ENCODE peak calls at places on chromosomes 4 and X, in five cellular contexts. I is left ventricle myocardium inferior, R is stomach, V is kidney epithelial cell, Q is brain microvascular endothelial cell. L is an unnamed sample. For H3K36me3, the result is how much of the 10 kb centered on the place peaks cover.

GRCh38 chr4:14023036-14023435 is 395.5 kb upstream of the BOD1L1 start:
- DNase-seq in I (no peak), R (no peak), V (no peak), Q (peak), L (peak)

GRCh38 chrX:11755724-11756123 is 2.3 kb upstream of the MSL3 start:
- DNase-seq in I (no peak), R (no peak), V (no peak), Q (no peak), L (no peak)

GRCh38 chr4:42655921-42656735 is 777 bp downstream of the ATP8A1 start:
- DNase-seq in I (peak), R (peak), V (no peak), Q (no peak), L (peak)

GRCh38 chr4:163816494-163816893 is 322.0 kb downstream of the TMA16 start:
- DNase-seq in I (no peak), R (no peak), V (no peak), Q (no peak), L (no peak)

GRCh38 chr4:102344520-102344954 is 745 bp downstream of the SLC39A8 start:
- DNase-seq in I (peak), R (peak), V (no peak), Q (peak), L (peak)

GRCh38 chr4:3791910-3792542 is 25.8 kb downstream of the ADRA2C start:
- DNase-seq in I (peak), R (peak), V (no peak), Q (peak), L (no peak)

GRCh38 chr4:73870778-73871177 is 1.6 kb downstream of the CXCL1 start:
- DNase-seq in I (no peak), R (no peak), V (no peak), Q (no peak), L (no peak)

GRCh38 chr4:167290684-167291083 is 56.4 kb upstream of the SPOCK3 start:
- DNase-seq in I (no peak), R (no peak), V (peak), Q (no peak), L (no peak)

GRCh38 chr4:21921526-21922180 is 26.9 kb downstream of the KCNIP4 start:
- DNase-seq in I (no peak), R (no peak), V (no peak), Q (no peak), L (no peak)

GRCh38 chrX:103780701-103781402 is 4.2 kb downstream of the PLP1 start:
- DNase-seq in I (no peak), R (no peak), V (no peak), Q (no peak), L (no peak)

GRCh38 chr4:16264798-16265197 is 38.5 kb upstream of the TAPT1 start:
- DNase-seq in I (no peak), R (no peak), V (no peak), Q (peak), L (no peak)

GRCh38 chr4:23957465-23957864 is 67.6 kb upstream of the PPARGC1A start:
- DNase-seq in I (no peak), R (no peak), V (no peak), Q (no peak), L (no peak)

GRCh38 chr4:83582289-83582756 is 46.4 kb downstream of the GPAT3 start:
- DNase-seq in I (no peak), R (peak), V (no peak), Q (no peak), L (no peak)

GRCh38 chrX:40244980-40245379 is 147.2 kb upstream of the BCOR start:
- DNase-seq in I (no peak), R (no peak), V (no peak), Q (peak), L (no peak)

GRCh38 chr4:165208741-165209388 is 1.5 kb downstream of the KLHL2 start:
- DNase-seq in I (no peak), R (no peak), V (no peak), Q (no peak), L (peak)

GRCh38 chrX:23035493-23035892 is 35.7 kb downstream of the DDX53 start:
- DNase-seq in I (no peak), R (no peak), V (no peak), Q (no peak), L (no peak)

GRCh38 chr4:105946771-105947170 is 51.5 kb downstream of the NPNT start:
- DNase-seq in I (no peak), R (no peak), V (no peak), Q (no peak), L (no peak)

GRCh38 chrX:70166601-70167590 is 10.4 kb upstream of the DGAT2L6 start:
- DNase-seq in I (no peak), R (no peak), V (peak), Q (peak), L (peak)

GRCh38 chr4:24054910-24055309 is 165.1 kb upstream of the PPARGC1A start:
- DNase-seq in I (no peak), R (no peak), V (no peak), Q (no peak), L (no peak)

GRCh38 chr4:48490680-48491513 is 845 bp downstream of the ZAR1 start:
- DNase-seq in I (no peak), R (no peak), V (no peak), Q (no peak), L (peak)

GRCh38 chr4:122131562-122132157 is 20.5 kb upstream of the BLTP1 start:
- DNase-seq in I (no peak), R (no peak), V (no peak), Q (no peak), L (no peak)

GRCh38 chr4:66921433-66921832 is 623.9 kb downstream of the CENPC start:
- DNase-seq in I (no peak), R (no peak), V (no peak), Q (no peak), L (no peak)

GRCh38 chr4:21012851-21013331 is 312.6 kb downstream of the PACRGL start:
- DNase-seq in I (no peak), R (no peak), V (no peak), Q (no peak), L (no peak)

GRCh38 chrX:143788265-143788664 is 67.7 kb upstream of the SPANXN2 start:
- DNase-seq in I (no peak), R (no peak), V (no peak), Q (peak), L (no peak)

GRCh38 chr4:113394730-113395530 is 345.5 kb downstream of the ANK2 start:
- DNase-seq in I (no peak), R (peak), V (no peak), Q (peak), L (no peak)
- H3K4me3 ChIP-seq in I (no peak), R (no peak), V (no peak), Q (no peak), L (no peak)

GRCh38 chrX:129161108-129161507 is 362.2 kb downstream of the SMARCA1 start:
- DNase-seq in I (no peak), R (no peak), V (no peak), Q (no peak), L (no peak)
- TF ChIP-seq CTCF in I (no peak), R (no peak), V (no peak), Q (no peak), L (no peak)

DNA sequence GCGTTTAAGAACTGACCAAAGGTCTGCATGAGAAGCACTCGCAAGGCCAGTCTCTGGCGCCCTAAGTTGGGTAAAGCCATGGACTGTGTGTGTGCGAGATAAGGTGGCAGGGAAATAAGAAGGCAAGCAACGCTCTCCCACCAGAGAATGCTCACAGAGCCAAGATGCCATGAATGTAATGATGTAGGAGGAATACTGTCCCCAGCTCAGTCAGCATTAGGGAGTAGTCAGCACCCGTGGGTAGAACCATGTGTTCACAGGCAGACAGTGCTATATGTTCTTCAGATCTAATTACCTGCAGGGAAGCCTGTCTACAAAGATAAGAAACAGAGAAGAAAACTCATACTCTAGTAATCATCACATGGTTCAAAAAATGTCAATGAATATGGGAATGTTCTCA is 68.8 kb downstream of the SEC24D start:
- DNase-seq in I (no peak), R (no peak), V (no peak), Q (no peak), L (no peak)
- H3K36me3 ChIP-seq in I (under half), R (under half), V (under half), Q (half or more), L (half or more)

GRCh38 chr4:2040391-2041233 is 18.5 kb upstream of the NAT8L start:
- DNase-seq in I (no peak), R (no peak), V (no peak), Q (no peak), L (peak)
- H3K4me3 ChIP-seq in I (peak), R (peak), V (peak), Q (peak), L (no peak)

GRCh38 chrX:124098089-124098488 is 136.6 kb downstream of the STAG2 start:
- DNase-seq in I (no peak), R (no peak), V (no peak), Q (no peak), L (peak)
- TF ChIP-seq CTCF in I (peak), R (peak), V (peak), Q (peak), L (peak)

GRCh38 chr4:143207555-143207954 is 22.8 kb downstream of the USP38 start:
- DNase-seq in I (no peak), R (no peak), V (no peak), Q (peak), L (no peak)
- H3K36me3 ChIP-seq in I (half or more), R (under half), V (under half), Q (under half), L (under half)

GRCh38 chrX:101659601-101660063 is at the start of gene ARMCX2:
- DNase-seq in I (peak), R (peak), V (peak), Q (peak), L (peak)
- H3K4me3 ChIP-seq in I (peak), R (peak), V (peak), Q (peak), L (peak)

GRCh38 chr4:57163530-57164459 is 53.6 kb upstream of the IGFBP7 start:
- DNase-seq in I (peak), R (peak), V (peak), Q (peak), L (peak)
- TF ChIP-seq CTCF in I (peak), R (peak), V (peak), Q (peak), L (peak)

GRCh38 chr4:38102942-38103604 is 142.9 kb downstream of the PTTG2 start:
- DNase-seq in I (no peak), R (no peak), V (no peak), Q (no peak), L (no peak)

GRCh38 chr4:38106886-38107514 is 146.8 kb downstream of the PTTG2 start:
- DNase-seq in I (no peak), R (no peak), V (no peak), Q (no peak), L (no peak)

GRCh38 chr4:38105475-38105874 is 145.3 kb downstream of the PTTG2 start:
- DNase-seq in I (no peak), R (no peak), V (no peak), Q (no peak), L (no peak)

GRCh38 chr4:38109370-38109769 is 149.2 kb downstream of the PTTG2 start:
- DNase-seq in I (no peak), R (no peak), V (no peak), Q (no peak), L (no peak)

GRCh38 chr4:38106301-38106700 is 146.1 kb downstream of the PTTG2 start:
- DNase-seq in I (no peak), R (no peak), V (no peak), Q (peak), L (no peak)
- H3K36me3 ChIP-seq in I (half or more), R (under half), V (under half), Q (under half), L (under half)

DNA sequence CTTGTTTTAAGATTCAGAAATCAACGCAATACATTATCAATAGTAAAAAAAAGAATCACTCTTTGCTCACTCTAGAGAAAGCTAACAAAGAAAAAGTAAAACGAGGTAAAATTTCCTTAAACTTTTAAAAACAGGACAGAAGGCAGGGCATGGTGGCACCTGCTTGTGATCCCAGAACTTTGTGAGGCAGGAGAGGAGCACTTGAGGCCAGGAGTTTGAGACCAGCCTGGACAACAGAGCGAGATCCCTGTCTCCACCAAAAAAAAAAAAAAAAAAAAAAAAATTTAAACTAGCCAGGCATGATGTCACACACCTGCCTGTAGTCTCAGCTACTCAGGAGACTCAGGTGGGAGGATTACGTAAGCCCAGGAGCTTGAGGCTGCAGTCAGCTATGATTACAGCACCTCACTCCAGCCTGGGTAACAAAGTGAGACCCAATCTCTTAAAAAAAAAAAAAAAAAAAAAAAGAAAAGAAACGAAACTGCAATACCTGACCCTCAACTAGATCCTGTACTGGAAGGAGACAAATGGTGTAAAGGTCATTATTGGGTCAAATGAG is 3.5 kb downstream of the CCNI start:
- DNase-seq in I (no peak), R (peak), V (no peak), Q (no peak), L (no peak)
- H3K4me3 ChIP-seq in I (peak), R (no peak), V (no peak), Q (no peak), L (peak)